ENCODE peak calls at places on chromosomes 7 and 10, in ten cellular contexts. One of them, this sample, is unnamed.

GRCh38 chr10:28171468-28172235 is 131.2 kb downstream of the MPP7 start:
- DNase-seq in EL: no peak
- DNase-seq in H54: peak
- DNase-seq in fibroblast of the conjunctiva: peak
- DNase-seq in RWPE1: no peak
- DNase-seq in epithelial cell of esophagus: peak
- DNase-seq in iris pigment epithelial cell: peak
- DNase-seq in cardiac muscle cell: no peak
- DNase-seq in stimulated activated CD4-positive, alpha-beta T cell treated with anti-CD3 and anti-CD28 coated beads, Interleukin-4, amount 100 ng/mL, for 1 hour: no peak
- DNase-seq in activated T-cell treated with anti-CD3 and anti-CD28 coated beads for 24 hours: no peak
- DNase-seq in this sample: no peak

GRCh38 chr10:34526758-34527730 is 288.1 kb downstream of the PARD3 start:
- DNase-seq in epithelial cell of esophagus: peak
- DNase-seq in RWPE1: peak
- DNase-seq in stimulated activated CD4-positive, alpha-beta T cell treated with anti-CD3 and anti-CD28 coated beads, Interleukin-4, amount 100 ng/mL, for 1 hour: no peak
- DNase-seq in H54: no peak
- DNase-seq in cardiac muscle cell: no peak
- DNase-seq in activated T-cell treated with anti-CD3 and anti-CD28 coated beads for 24 hours: no peak
- DNase-seq in iris pigment epithelial cell: peak
- DNase-seq in EL: peak
- DNase-seq in fibroblast of the conjunctiva: peak
- DNase-seq in this sample: no peak

GRCh38 chr10:371515-371914 is 236.3 kb downstream of the ZMYND11 start:
- DNase-seq in EL: no peak
- DNase-seq in iris pigment epithelial cell: no peak
- DNase-seq in activated T-cell treated with anti-CD3 and anti-CD28 coated beads for 24 hours: no peak
- DNase-seq in epithelial cell of esophagus: no peak
- DNase-seq in cardiac muscle cell: no peak
- DNase-seq in H54: no peak
- DNase-seq in fibroblast of the conjunctiva: no peak
- DNase-seq in stimulated activated CD4-positive, alpha-beta T cell treated with anti-CD3 and anti-CD28 coated beads, Interleukin-4, amount 100 ng/mL, for 1 hour: no peak
- DNase-seq in RWPE1: no peak
- DNase-seq in this sample: no peak

GRCh38 chr10:82934429-82934828 is 1059.4 kb downstream of the NRG3 start:
- DNase-seq in EL: no peak
- DNase-seq in epithelial cell of esophagus: peak
- DNase-seq in iris pigment epithelial cell: no peak
- DNase-seq in RWPE1: no peak
- DNase-seq in fibroblast of the conjunctiva: no peak
- DNase-seq in cardiac muscle cell: peak
- DNase-seq in H54: no peak
- DNase-seq in stimulated activated CD4-positive, alpha-beta T cell treated with anti-CD3 and anti-CD28 coated beads, Interleukin-4, amount 100 ng/mL, for 1 hour: no peak
- DNase-seq in activated T-cell treated with anti-CD3 and anti-CD28 coated beads for 24 hours: no peak
- DNase-seq in this sample: no peak

GRCh38 chr7:151247611-151248176 is 800 bp downstream of the SMARCD3 start:
- DNase-seq in fibroblast of the conjunctiva: no peak
- DNase-seq in cardiac muscle cell: peak
- DNase-seq in epithelial cell of esophagus: no peak
- DNase-seq in iris pigment epithelial cell: no peak
- DNase-seq in EL: peak
- DNase-seq in H54: no peak
- DNase-seq in RWPE1: no peak
- DNase-seq in activated T-cell treated with anti-CD3 and anti-CD28 coated beads for 24 hours: no peak
- DNase-seq in stimulated activated CD4-positive, alpha-beta T cell treated with anti-CD3 and anti-CD28 coated beads, Interleukin-4, amount 100 ng/mL, for 1 hour: no peak
- DNase-seq in this sample: no peak

GRCh38 chr7:74226633-74227032 is 16.8 kb downstream of the LAT2 start:
- DNase-seq in stimulated activated CD4-positive, alpha-beta T cell treated with anti-CD3 and anti-CD28 coated beads, Interleukin-4, amount 100 ng/mL, for 1 hour: no peak
- DNase-seq in fibroblast of the conjunctiva: no peak
- DNase-seq in cardiac muscle cell: no peak
- DNase-seq in EL: no peak
- DNase-seq in activated T-cell treated with anti-CD3 and anti-CD28 coated beads for 24 hours: no peak
- DNase-seq in epithelial cell of esophagus: no peak
- DNase-seq in H54: no peak
- DNase-seq in RWPE1: no peak
- DNase-seq in iris pigment epithelial cell: no peak
- DNase-seq in this sample: no peak

GRCh38 chr7:82167568-82168314 is 275.8 kb downstream of the CACNA2D1 start:
- DNase-seq in RWPE1: no peak
- DNase-seq in fibroblast of the conjunctiva: no peak
- DNase-seq in activated T-cell treated with anti-CD3 and anti-CD28 coated beads for 24 hours: no peak
- DNase-seq in cardiac muscle cell: peak
- DNase-seq in H54: no peak
- DNase-seq in iris pigment epithelial cell: no peak
- DNase-seq in epithelial cell of esophagus: no peak
- DNase-seq in EL: no peak
- DNase-seq in stimulated activated CD4-positive, alpha-beta T cell treated with anti-CD3 and anti-CD28 coated beads, Interleukin-4, amount 100 ng/mL, for 1 hour: no peak
- DNase-seq in this sample: no peak

GRCh38 chr7:123115331-123115730 is 84.4 kb downstream of the SLC13A1 start:
- DNase-seq in iris pigment epithelial cell: no peak
- DNase-seq in stimulated activated CD4-positive, alpha-beta T cell treated with anti-CD3 and anti-CD28 coated beads, Interleukin-4, amount 100 ng/mL, for 1 hour: no peak
- DNase-seq in activated T-cell treated with anti-CD3 and anti-CD28 coated beads for 24 hours: no peak
- DNase-seq in cardiac muscle cell: no peak
- DNase-seq in EL: no peak
- DNase-seq in epithelial cell of esophagus: no peak
- DNase-seq in fibroblast of the conjunctiva: no peak
- DNase-seq in RWPE1: no peak
- DNase-seq in H54: no peak
- DNase-seq in this sample: no peak

GRCh38 chr7:36958094-36958718 is 233.9 kb upstream of the AOAH start:
- DNase-seq in RWPE1: no peak
- DNase-seq in stimulated activated CD4-positive, alpha-beta T cell treated with anti-CD3 and anti-CD28 coated beads, Interleukin-4, amount 100 ng/mL, for 1 hour: no peak
- DNase-seq in activated T-cell treated with anti-CD3 and anti-CD28 coated beads for 24 hours: no peak
- DNase-seq in H54: no peak
- DNase-seq in cardiac muscle cell: no peak
- DNase-seq in iris pigment epithelial cell: no peak
- DNase-seq in epithelial cell of esophagus: no peak
- DNase-seq in EL: no peak
- DNase-seq in fibroblast of the conjunctiva: no peak
- DNase-seq in this sample: no peak

GRCh38 chr10:25748509-25748908 is 185.5 kb upstream of the MYO3A start:
- DNase-seq in fibroblast of the conjunctiva: no peak
- DNase-seq in stimulated activated CD4-positive, alpha-beta T cell treated with anti-CD3 and anti-CD28 coated beads, Interleukin-4, amount 100 ng/mL, for 1 hour: no peak
- DNase-seq in cardiac muscle cell: no peak
- DNase-seq in epithelial cell of esophagus: no peak
- DNase-seq in activated T-cell treated with anti-CD3 and anti-CD28 coated beads for 24 hours: no peak
- DNase-seq in H54: no peak
- DNase-seq in EL: no peak
- DNase-seq in RWPE1: no peak
- DNase-seq in iris pigment epithelial cell: no peak
- DNase-seq in this sample: no peak

GRCh38 chr7:93374345-93374940 is 142.3 kb downstream of the VPS50 start:
- DNase-seq in cardiac muscle cell: peak
- DNase-seq in stimulated activated CD4-positive, alpha-beta T cell treated with anti-CD3 and anti-CD28 coated beads, Interleukin-4, amount 100 ng/mL, for 1 hour: no peak
- DNase-seq in EL: peak
- DNase-seq in fibroblast of the conjunctiva: peak
- DNase-seq in iris pigment epithelial cell: peak
- DNase-seq in RWPE1: peak
- DNase-seq in H54: no peak
- DNase-seq in activated T-cell treated with anti-CD3 and anti-CD28 coated beads for 24 hours: no peak
- DNase-seq in epithelial cell of esophagus: peak
- DNase-seq in this sample: no peak

GRCh38 chr10:16854623-16855022 is 37.4 kb upstream of the RSU1 start:
- DNase-seq in epithelial cell of esophagus: peak
- DNase-seq in stimulated activated CD4-positive, alpha-beta T cell treated with anti-CD3 and anti-CD28 coated beads, Interleukin-4, amount 100 ng/mL, for 1 hour: no peak
- DNase-seq in EL: peak
- DNase-seq in cardiac muscle cell: no peak
- DNase-seq in activated T-cell treated with anti-CD3 and anti-CD28 coated beads for 24 hours: no peak
- DNase-seq in RWPE1: peak
- DNase-seq in fibroblast of the conjunctiva: no peak
- DNase-seq in iris pigment epithelial cell: peak
- DNase-seq in H54: peak
- DNase-seq in this sample: no peak

GRCh38 chr7:15915694-15916093 is 229.2 kb upstream of the MEOX2 start:
- DNase-seq in epithelial cell of esophagus: no peak
- DNase-seq in cardiac muscle cell: no peak
- DNase-seq in stimulated activated CD4-positive, alpha-beta T cell treated with anti-CD3 and anti-CD28 coated beads, Interleukin-4, amount 100 ng/mL, for 1 hour: no peak
- DNase-seq in EL: peak
- DNase-seq in RWPE1: no peak
- DNase-seq in fibroblast of the conjunctiva: no peak
- DNase-seq in iris pigment epithelial cell: no peak
- DNase-seq in H54: no peak
- DNase-seq in activated T-cell treated with anti-CD3 and anti-CD28 coated beads for 24 hours: no peak
- DNase-seq in this sample: no peak

GRCh38 chr10:90937645-90938258 is 16.9 kb upstream of the ANKRD1 start:
- DNase-seq in cardiac muscle cell: no peak
- DNase-seq in RWPE1: no peak
- DNase-seq in activated T-cell treated with anti-CD3 and anti-CD28 coated beads for 24 hours: no peak
- DNase-seq in epithelial cell of esophagus: no peak
- DNase-seq in H54: no peak
- DNase-seq in stimulated activated CD4-positive, alpha-beta T cell treated with anti-CD3 and anti-CD28 coated beads, Interleukin-4, amount 100 ng/mL, for 1 hour: no peak
- DNase-seq in iris pigment epithelial cell: no peak
- DNase-seq in EL: peak
- DNase-seq in fibroblast of the conjunctiva: no peak
- DNase-seq in this sample: no peak

GRCh38 chr10:59649606-59650346 is 59.9 kb downstream of the SLC16A9 start:
- DNase-seq in cardiac muscle cell: no peak
- DNase-seq in EL: no peak
- DNase-seq in activated T-cell treated with anti-CD3 and anti-CD28 coated beads for 24 hours: no peak
- DNase-seq in iris pigment epithelial cell: no peak
- DNase-seq in RWPE1: no peak
- DNase-seq in fibroblast of the conjunctiva: no peak
- DNase-seq in H54: no peak
- DNase-seq in stimulated activated CD4-positive, alpha-beta T cell treated with anti-CD3 and anti-CD28 coated beads, Interleukin-4, amount 100 ng/mL, for 1 hour: no peak
- DNase-seq in epithelial cell of esophagus: no peak
- DNase-seq in this sample: no peak

GRCh38 chr7:95398155-95398940 is 2.2 kb upstream of the PON3 start:
- DNase-seq in EL: no peak
- DNase-seq in stimulated activated CD4-positive, alpha-beta T cell treated with anti-CD3 and anti-CD28 coated beads, Interleukin-4, amount 100 ng/mL, for 1 hour: no peak
- DNase-seq in epithelial cell of esophagus: no peak
- DNase-seq in cardiac muscle cell: no peak
- DNase-seq in fibroblast of the conjunctiva: no peak
- DNase-seq in iris pigment epithelial cell: no peak
- DNase-seq in H54: no peak
- DNase-seq in activated T-cell treated with anti-CD3 and anti-CD28 coated beads for 24 hours: no peak
- DNase-seq in RWPE1: no peak
- DNase-seq in this sample: no peak